ENCODE peak calls at places on chromosomes 4 and X, in four cellular contexts. L is nucleus accumbens, A is cardiac muscle cell, W is GM18507. O is an unnamed sample.

GRCh38 chr4:33107813-33108212 is 2387.6 kb downstream of the PCDH7 start:
- DNase-seq in W (no peak), A (no peak), L (no peak), O (no peak)

GRCh38 chrX:66731398-66731797 is 92.5 kb upstream of the EDA2R start:
- DNase-seq in L (no peak), A (peak; percentile 49), W (no peak), O (peak; percentile 3)

GRCh38 chr4:68591204-68591603 is 15.1 kb upstream of the UGT2B17 start:
- DNase-seq in W (no peak), A (no peak), L (no peak), O (no peak)

GRCh38 chr4:118834070-118834469 is 1.9 kb downstream of the SEC24D start:
- DNase-seq in L (no peak), W (no peak), A (no peak), O (no peak)

GRCh38 chrX:155662297-155662696 is 49.5 kb upstream of the TMLHE start:
- DNase-seq in A (no peak), W (no peak), L (no peak), O (no peak)

GRCh38 chrX:39204945-39205344 is 403.7 kb downstream of the MID1IP1 start:
- DNase-seq in A (no peak), L (no peak), W (no peak), O (no peak)

GRCh38 chr4:121421594-121421993 is 40.8 kb upstream of the QRFPR start:
- DNase-seq in W (no peak), L (no peak), A (no peak), O (no peak)

GRCh38 chr4:100826808-100827548 is 309.2 kb upstream of the EMCN start:
- DNase-seq in L (no peak), W (no peak), A (no peak), O (no peak)

GRCh38 chrX:64321507-64321906 is 73.7 kb downstream of the MTMR8 start:
- DNase-seq in W (no peak), L (no peak), A (no peak), O (no peak)

GRCh38 chr4:188821500-188821899 is 682.3 kb downstream of the TRIML1 start:
- DNase-seq in A (no peak), L (no peak), W (no peak), O (no peak)